ENCODE peak calls at places on chromosomes 4 and X, in nine cellular contexts. K is spleen, T is sigmoid colon, U is testis, Y is stomach, S is IMR-90, Q is esophagus muscularis mucosa, N is breast epithelium, V is K562. W is an unnamed sample.

GRCh38 chr4:656651-657337 is 17.3 kb downstream of the ATP5ME start:
- DNase-seq in N (no peak), Y (no peak), V (no peak), T (no peak), S (no peak), U (no peak), Q (no peak), K (peak; percentile 71), W (no peak)

GRCh38 chr4:123353656-123354055 is 42.9 kb upstream of the SPRY1 start:
- DNase-seq in Q (no peak), N (no peak), U (no peak), V (no peak), S (peak; percentile 17), Y (no peak), K (no peak), T (no peak), W (no peak)

GRCh38 chr4:77012726-77013125 is 63.1 kb downstream of the CCNI start:
- DNase-seq in U (peak; percentile 61), Q (no peak), K (no peak), V (no peak), T (no peak), S (no peak), Y (no peak), N (no peak), W (no peak)

GRCh38 chrX:49853661-49854060 is 24.6 kb downstream of the PAGE4 start:
- DNase-seq in Y (no peak), Q (peak; percentile 12), K (no peak), T (no peak), V (no peak), N (no peak), U (no peak), S (no peak), W (no peak)

GRCh38 chr4:94728056-94728766 is 29.5 kb upstream of the BMPR1B start:
- DNase-seq in N (no peak), Y (no peak), V (no peak), Q (no peak), T (no peak), S (no peak), U (no peak), K (no peak), W (no peak)

GRCh38 chrX:75746891-75747639 is 38.0 kb downstream of the MAGEE2 start:
- DNase-seq in U (peak; percentile 37), N (peak; percentile 48), T (no peak), Y (peak; percentile 42), Q (no peak), V (peak; percentile 4), K (peak; percentile 85), S (no peak), W (peak; percentile 35)

GRCh38 chrX:20139966-20140365 is 1.7 kb downstream of the EIF1AX start:
- DNase-seq in K (no peak), N (no peak), S (peak; percentile 59), Q (no peak), V (no peak), T (no peak), Y (no peak), U (no peak), W (no peak)

GRCh38 chr4:163331629-163332360 is 601 bp downstream of the NPY1R start:
- DNase-seq in K (peak; percentile 65), U (peak; percentile 57), N (no peak), S (no peak), T (no peak), Y (no peak), V (no peak), Q (no peak), W (peak; percentile 24)

GRCh38 chr4:183398298-183399129 is 45.9 kb upstream of the CDKN2AIP start:
- DNase-seq in T (peak; percentile 85), Q (no peak), N (no peak), K (peak; percentile 93), V (peak; percentile 86), Y (peak; percentile 74), S (peak; percentile 69), U (peak; percentile 78), W (peak; percentile 70)

GRCh38 chr4:107619065-107619464 is 101.0 kb downstream of the PAPSS1 start:
- DNase-seq in Q (no peak), N (no peak), K (no peak), V (no peak), U (no peak), Y (no peak), T (no peak), S (peak; percentile 76), W (no peak)

GRCh38 chr4:7210818-7211217 is 18.5 kb downstream of the SORCS2 start:
- DNase-seq in U (no peak), S (peak; percentile 87), N (no peak), K (no peak), V (no peak), Q (no peak), T (no peak), Y (no peak), W (no peak)

GRCh38 chr4:89166971-89167475 is 55.7 kb downstream of the TIGD2 start:
- DNase-seq in Q (no peak), V (no peak), N (no peak), U (no peak), T (no peak), Y (no peak), S (no peak), K (no peak), W (no peak)

GRCh38 chr4:8835521-8836365 is 35.9 kb downstream of the HMX1 start:
- DNase-seq in Q (no peak), N (peak; percentile 36), U (peak; percentile 2), S (no peak), T (peak; percentile 41), Y (no peak), V (no peak), K (no peak), W (no peak)

GRCh38 chr4:73715659-73716058 is 24.7 kb upstream of the CXCL8 start:
- DNase-seq in T (no peak), Y (no peak), K (no peak), Q (no peak), U (no peak), N (no peak), S (no peak), V (no peak), W (no peak)

GRCh38 chr4:89834486-89835209 is 2.3 kb downstream of the SNCA start:
- DNase-seq in S (no peak), V (no peak), Y (no peak), N (no peak), T (no peak), Q (no peak), U (no peak), K (no peak), W (no peak)

GRCh38 chr4:70996014-70996353 is 2.5 kb downstream of the DCK start:
- DNase-seq in N (no peak), U (no peak), K (no peak), V (no peak), Q (no peak), S (no peak), Y (no peak), T (no peak), W (no peak)

GRCh38 chr4:22848332-22848731 is 155.6 kb downstream of the GBA3 start:
- DNase-seq in N (no peak), V (no peak), U (no peak), S (no peak), K (no peak), Q (no peak), Y (no peak), T (no peak), W (no peak)

GRCh38 chr4:5114911-5115310 is 63.6 kb downstream of the STK32B start:
- DNase-seq in Q (no peak), N (no peak), S (peak; percentile 58), V (no peak), T (no peak), Y (no peak), U (no peak), K (no peak), W (no peak)

GRCh38 chrX:96182366-96182765 is 502.3 kb upstream of the DIAPH2 start:
- DNase-seq in S (peak; percentile 15), K (no peak), T (no peak), N (no peak), U (peak; percentile 62), Q (no peak), Y (no peak), V (peak; percentile 0), W (peak; percentile 24)

DNA sequence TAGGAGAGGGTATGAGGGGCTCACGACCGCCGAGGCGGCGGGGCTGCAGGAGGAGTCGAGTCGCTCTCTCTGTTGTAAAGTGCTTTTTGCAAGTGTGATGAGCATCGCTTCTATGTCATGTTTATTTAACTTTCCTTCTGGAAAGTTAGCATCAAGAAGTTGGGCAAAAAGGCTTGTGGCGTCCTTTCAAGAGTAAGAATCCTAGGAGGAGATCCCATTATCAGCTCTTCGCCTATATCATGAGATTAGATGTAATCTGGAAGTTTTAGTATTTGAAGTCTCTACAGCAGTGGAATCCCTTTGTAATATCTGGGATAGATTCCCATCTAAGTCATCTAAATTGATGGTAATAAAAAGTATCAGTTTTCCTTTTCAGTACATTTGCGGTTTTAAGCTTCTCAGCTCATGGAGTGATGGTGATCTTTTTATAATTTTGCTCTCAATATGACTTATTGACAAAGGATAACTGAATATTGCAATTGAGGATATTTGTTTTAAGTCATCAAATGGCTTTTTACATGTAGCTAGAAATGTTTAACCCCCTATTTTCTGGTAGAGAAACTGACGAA is 1.7 kb downstream of the GALNT7 start:
- DNase-seq in S (no peak), T (no peak), U (no peak), K (no peak), Q (no peak), N (no peak), Y (no peak), V (no peak), W (no peak)
- TF ChIP-seq POLR2A in S (no peak), T (no peak), U (no peak), K (no peak), Q (no peak), N (no peak), Y (no peak), V (no peak), W (no peak)

GRCh38 chr4:139764192-139764591 is 98.6 kb downstream of the MGST2 start:
- DNase-seq in S (no peak), V (no peak), N (no peak), U (no peak), Q (no peak), Y (peak; percentile 45), K (no peak), T (no peak), W (no peak)
- H3K4me1 ChIP-seq in S (peaks cover 1% of the 10 kb centered on the region), V (no peaks in the 10 kb centered on the region), N (no peaks in the 10 kb centered on the region), U (peaks cover 14% of the 10 kb centered on the region), Q (peaks cover 34% of the 10 kb centered on the region), Y (peaks cover 23% of the 10 kb centered on the region), K (peaks cover 32% of the 10 kb centered on the region), T (peaks cover 28% of the 10 kb centered on the region), W (peaks cover 25% of the 10 kb centered on the region)

DNA sequence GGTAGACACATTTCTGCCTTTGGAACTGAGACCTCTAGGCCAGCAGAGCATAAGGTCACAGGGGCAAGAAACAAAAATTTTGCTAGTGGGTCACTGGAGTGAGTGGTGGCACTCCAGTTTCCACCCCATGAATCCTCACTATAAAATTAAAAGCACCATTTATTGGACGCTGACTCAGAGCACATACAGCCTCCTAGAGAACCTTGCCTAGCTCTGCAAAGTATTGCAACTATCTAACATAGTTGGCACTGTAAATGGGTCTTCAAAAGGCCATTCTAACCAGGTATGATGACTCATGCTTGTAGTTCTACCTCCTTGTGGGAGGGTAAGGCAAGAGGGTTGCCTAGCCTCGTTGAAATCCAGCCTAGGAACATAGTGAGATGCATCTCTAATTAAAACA is 25.1 kb downstream of the RRAGB start:
- DNase-seq in Y (no peak), U (no peak), N (no peak), K (no peak), S (no peak), V (no peak), Q (no peak), T (no peak), W (no peak)
- TF ChIP-seq POLR2A in Y (no peak), U (no peak), N (no peak), K (no peak), S (no peak), V (no peak), Q (no peak), T (no peak), W (no peak)

GRCh38 chr4:169015237-169015636 is 5.2 kb upstream of the CBR4 start:
- DNase-seq in N (peak; percentile 63), Y (peak; percentile 43), T (no peak), Q (no peak), K (no peak), U (peak; percentile 78), V (no peak), S (no peak), W (no peak)
- H3K4me1 ChIP-seq in N (no peaks in the 10 kb centered on the region), Y (peaks cover 21% of the 10 kb centered on the region), T (peaks cover 3% of the 10 kb centered on the region), Q (peaks cover 3% of the 10 kb centered on the region), K (peaks cover 4% of the 10 kb centered on the region), U (peaks cover 30% of the 10 kb centered on the region), V (peaks cover 29% of the 10 kb centered on the region), S (no peaks in the 10 kb centered on the region), W (no peaks in the 10 kb centered on the region)

W was measured in adrenal gland.